ENCODE peak calls at places on chromosomes 1 and 21, in six cellular contexts. H, I, P, Y, T and W are unnamed samples.

GRCh38 chr1:87134625-87135024 is 194.1 kb upstream of the LMO4 start:
- DNase-seq in H (no peak), I (no peak), P (no peak), Y (no peak), T (no peak), W (no peak)

GRCh38 chr1:78491311-78492071 is 717 bp downstream of the PTGFR start:
- DNase-seq in H (peak), I (peak), P (no peak), Y (peak), T (peak), W (peak)

GRCh38 chr1:87712261-87712674 is 383.6 kb downstream of the LMO4 start:
- DNase-seq in H (no peak), I (no peak), P (no peak), Y (no peak), T (peak), W (no peak)

GRCh38 chr21:43699933-43700599 is 18.9 kb upstream of the PDXK start:
- DNase-seq in H (no peak), I (no peak), P (no peak), Y (no peak), T (no peak), W (no peak)

GRCh38 chr1:84166797-84167196 is 22.7 kb downstream of the PRKACB start:
- DNase-seq in H (no peak), I (no peak), P (no peak), Y (no peak), T (no peak), W (no peak)

GRCh38 chr1:19804786-19805390 is 5.2 kb upstream of the TMCO4 start:
- DNase-seq in H (no peak), I (no peak), P (no peak), Y (no peak), T (no peak), W (no peak)

GRCh38 chr1:7940745-7941436 is at the start of gene TNFRSF9:
- DNase-seq in H (peak), I (peak), P (no peak), Y (no peak), T (peak), W (no peak)

GRCh38 chr1:43541721-43542401 is 11.2 kb downstream of the PTPRF start:
- DNase-seq in H (no peak), I (no peak), P (no peak), Y (no peak), T (no peak), W (no peak)

GRCh38 chr1:99326215-99326949 is 62.1 kb downstream of the PLPPR4 start:
- DNase-seq in H (no peak), I (no peak), P (no peak), Y (no peak), T (no peak), W (no peak)

GRCh38 chr1:101843160-101843559 is 153.6 kb downstream of the OLFM3 start:
- DNase-seq in H (no peak), I (no peak), P (peak), Y (no peak), T (no peak), W (peak)

GRCh38 chr1:26705788-26706237 is 10.0 kb downstream of the ARID1A start:
- DNase-seq in H (peak), I (peak), P (no peak), Y (no peak), T (no peak), W (no peak)

GRCh38 chr1:161721738-161722343 is 497 bp downstream of the FCRLB start:
- DNase-seq in H (peak), I (peak), P (no peak), Y (no peak), T (peak), W (no peak)

GRCh38 chr1:42439940-42440339 is 15.9 kb downstream of the ZMYND12 start:
- DNase-seq in H (peak), I (no peak), P (no peak), Y (no peak), T (no peak), W (no peak)

GRCh38 chr21:44911384-44912157 is 9.1 kb downstream of the ITGB2 start:
- DNase-seq in H (no peak), I (no peak), P (no peak), Y (no peak), T (no peak), W (no peak)

GRCh38 chr1:197553281-197553680 is 222.0 kb downstream of the DENND1B start:
- DNase-seq in H (no peak), I (no peak), P (no peak), Y (no peak), T (no peak), W (no peak)

GRCh38 chr1:145962157-145963102 is 1.9 kb downstream of the ANKRD34A start:
- DNase-seq in H (no peak), I (peak), P (no peak), Y (no peak), T (no peak), W (no peak)

GRCh38 chr1:44616991-44617702 is 57.1 kb downstream of the TMEM53 start:
- DNase-seq in H (peak), I (peak), P (no peak), Y (no peak), T (no peak), W (no peak)

GRCh38 chr1:165354739-165355138 is 1.8 kb downstream of the LMX1A start:
- DNase-seq in H (no peak), I (no peak), P (no peak), Y (no peak), T (no peak), W (no peak)

GRCh38 chr1:100793661-100794060 is 74.1 kb downstream of the VCAM1 start:
- DNase-seq in H (no peak), I (no peak), P (no peak), Y (no peak), T (no peak), W (no peak)

GRCh38 chr1:208820600-208821232 is 576.5 kb upstream of the PLXNA2 start:
- DNase-seq in H (no peak), I (no peak), P (no peak), Y (no peak), T (no peak), W (no peak)

GRCh38 chr1:50103615-50104081 is 5.1 kb upstream of the ELAVL4 start:
- DNase-seq in H (no peak), I (no peak), P (no peak), Y (no peak), T (no peak), W (no peak)

GRCh38 chr1:208243522-208243850 is 698 bp downstream of the PLXNA2 start:
- DNase-seq in H (no peak), I (no peak), P (no peak), Y (no peak), T (no peak), W (no peak)

GRCh38 chr21:30710499-30710898 is 8.1 kb downstream of the KRTAP21-3 start:
- DNase-seq in H (no peak), I (no peak), P (no peak), Y (no peak), T (peak), W (no peak)

GRCh38 chr1:53344921-53345838 is 17.3 kb upstream of the LRP8 start:
- DNase-seq in H (no peak), I (no peak), P (no peak), Y (no peak), T (no peak), W (peak)

GRCh38 chr1:88088481-88088880 is 595.6 kb upstream of the PKN2 start:
- DNase-seq in H (no peak), I (no peak), P (no peak), Y (no peak), T (no peak), W (peak)

DNA sequence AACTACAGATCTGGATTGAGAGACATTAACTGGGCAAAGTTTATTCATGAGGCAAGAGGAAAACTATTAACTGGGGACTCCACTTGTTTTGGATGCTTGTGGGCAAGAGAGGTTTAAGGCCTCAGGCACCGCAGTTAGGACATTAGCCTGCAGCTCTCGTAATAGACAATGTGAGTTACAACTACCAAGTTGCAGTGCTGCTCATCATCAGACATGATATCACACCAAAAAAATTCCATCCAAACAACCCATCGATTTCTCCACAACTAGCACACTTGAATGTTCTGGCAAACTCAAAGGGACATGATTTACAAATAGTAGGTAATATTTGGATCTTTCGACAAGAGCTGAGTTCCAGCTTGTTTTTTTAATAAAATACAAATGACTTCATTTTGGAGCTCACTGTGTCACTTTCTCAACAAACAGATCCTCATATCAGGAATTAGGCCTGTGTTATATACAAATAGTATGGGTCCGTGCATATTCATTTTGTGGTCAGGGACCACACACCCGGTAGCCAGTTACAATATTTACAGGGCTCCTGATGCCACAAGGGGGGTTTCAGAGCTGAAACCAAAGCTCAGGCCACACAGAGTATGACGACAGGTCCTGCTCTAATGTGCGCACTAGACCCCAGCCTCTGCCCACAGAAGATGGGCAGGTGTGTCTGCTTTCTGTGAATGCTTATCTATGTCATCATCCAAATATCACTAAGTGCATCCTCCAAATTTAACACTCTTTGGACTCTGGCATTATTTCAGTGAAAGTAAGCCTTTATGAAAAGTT is 128.0 kb downstream of the TGFBR3 start:
- DNase-seq in H (peak), I (peak), P (no peak), Y (no peak), T (no peak), W (no peak)
- H4K91ac ChIP-seq in H (no peak), I (no peak), P (no peak), Y (no peak), T (no peak), W (no peak)

DNA sequence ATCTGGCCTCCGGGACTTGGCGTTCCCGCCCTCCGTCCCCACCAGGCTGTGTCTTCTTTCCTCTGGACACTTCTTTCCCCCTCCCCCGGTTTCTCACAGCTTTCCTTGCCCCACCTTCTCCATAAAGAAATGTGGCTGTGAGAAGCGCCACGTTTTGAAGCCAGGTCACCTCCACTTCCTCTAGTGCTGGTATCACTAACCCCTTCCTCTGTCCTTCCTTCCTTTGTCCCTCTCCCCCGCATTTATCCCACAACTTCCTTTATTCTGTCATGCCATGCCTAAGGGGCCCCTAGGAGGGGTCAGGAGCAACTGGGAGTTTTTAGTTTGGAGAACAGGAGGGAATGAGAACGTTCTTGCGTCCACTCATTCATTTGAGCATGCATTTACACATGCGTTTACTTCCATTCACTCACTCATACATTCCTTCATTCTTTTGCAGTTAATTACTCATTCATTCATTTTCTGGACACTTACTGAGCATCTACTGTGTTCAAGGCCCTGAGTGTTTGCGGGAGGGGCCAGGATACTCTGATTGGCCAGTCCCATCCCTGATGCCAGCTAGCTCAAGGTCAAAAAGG is 5.0 kb upstream of the ACOT11 start:
- DNase-seq in H (peak), I (peak), P (no peak), Y (no peak), T (peak), W (no peak)
- H3K4me2 ChIP-seq in H (peak), I (peak), P (peak), Y (peak), T (peak), W (peak)

GRCh38 chr1:213464786-213465460 is 413.9 kb downstream of the RPS6KC1 start:
- DNase-seq in H (no peak), I (no peak), P (no peak), Y (no peak), T (peak), W (no peak)

GRCh38 chr1:213466578-213466977 is 415.5 kb downstream of the RPS6KC1 start:
- DNase-seq in H (no peak), I (no peak), P (no peak), Y (no peak), T (peak), W (no peak)
- H4K91ac ChIP-seq in H (no peak), I (no peak), P (no peak), Y (no peak), T (no peak), W (no peak)

GRCh38 chr1:14524816-14525215 is 73.7 kb upstream of the KAZN start:
- DNase-seq in H (no peak), I (no peak), P (no peak), Y (no peak), T (no peak), W (no peak)

GRCh38 chr1:14520514-14521163 is 77.8 kb upstream of the KAZN start:
- DNase-seq in H (no peak), I (no peak), P (no peak), Y (no peak), T (no peak), W (no peak)

GRCh38 chr1:14522331-14523241 is 75.9 kb upstream of the KAZN start:
- DNase-seq in H (peak), I (no peak), P (no peak), Y (no peak), T (peak), W (peak)

GRCh38 chr1:14519976-14520375 is 78.5 kb upstream of the KAZN start:
- DNase-seq in H (peak), I (no peak), P (no peak), Y (no peak), T (no peak), W (no peak)

DNA sequence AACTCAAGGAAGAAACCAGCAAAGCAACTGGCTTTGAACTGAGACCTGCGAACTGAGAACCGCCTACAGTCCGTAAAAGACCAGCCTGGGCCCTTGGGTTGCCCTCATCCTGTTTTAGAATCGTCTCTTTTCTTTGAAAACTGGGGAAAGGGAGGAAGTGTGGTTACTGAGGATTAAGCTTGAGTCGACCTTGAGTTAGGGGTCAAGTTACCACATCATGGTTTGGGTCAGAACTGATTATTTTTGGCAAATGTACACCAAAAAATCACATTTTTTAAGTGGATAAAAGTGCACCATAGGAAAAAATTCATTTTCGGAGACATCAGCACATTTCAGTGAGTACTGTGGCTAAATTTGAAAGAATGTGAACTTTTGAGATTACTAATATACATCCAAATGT is 76.9 kb upstream of the KAZN start:
- DNase-seq in H (no peak), I (no peak), P (no peak), Y (no peak), T (no peak), W (no peak)
- H3K4me2 ChIP-seq in H (no peak), I (no peak), P (no peak), Y (no peak), T (no peak), W (no peak)

DNA sequence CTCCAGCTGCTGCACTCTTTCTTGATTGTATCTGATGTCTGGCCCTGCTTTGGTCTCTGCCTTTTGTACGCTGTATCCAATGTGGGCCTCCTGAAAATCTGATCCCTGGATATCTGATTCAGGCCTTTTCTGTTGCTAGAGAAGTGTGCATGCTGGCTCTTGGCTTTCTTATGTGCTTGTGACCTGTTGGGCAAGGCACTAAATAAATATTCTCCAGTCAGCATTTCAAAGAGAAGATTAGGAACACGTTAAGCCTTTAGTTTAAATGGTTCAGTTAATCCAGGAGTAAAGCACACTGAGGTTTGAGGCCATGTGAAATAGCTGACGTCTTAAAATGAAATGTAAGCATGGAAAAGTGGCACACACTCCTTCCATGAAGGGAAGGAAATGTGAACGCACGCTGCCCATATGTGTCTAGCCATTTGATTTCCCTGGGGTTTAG is 9.3 kb upstream of the F3 start:
- DNase-seq in H (no peak), I (peak), P (no peak), Y (no peak), T (no peak), W (no peak)
- H4K91ac ChIP-seq in H (peak), I (no peak), P (no peak), Y (no peak), T (peak), W (no peak)

GRCh38 chr1:32220746-32221580 is 1.2 kb downstream of the TMEM234 start:
- DNase-seq in H (no peak), I (no peak), P (no peak), Y (no peak), T (no peak), W (no peak)

GRCh38 chr1:32221980-32222751 is at the start of the genes EIF3I and TMEM234:
- DNase-seq in H (peak), I (peak), P (no peak), Y (peak), T (peak), W (peak)

GRCh38 chr1:32221581-32221979 is 573 bp downstream of the TMEM234 start:
- DNase-seq in H (no peak), I (peak), P (no peak), Y (no peak), T (no peak), W (no peak)

GRCh38 chr1:32215629-32216505 is 6.3 kb downstream of the TMEM234 start:
- DNase-seq in H (peak), I (peak), P (no peak), Y (no peak), T (peak), W (peak)

DNA sequence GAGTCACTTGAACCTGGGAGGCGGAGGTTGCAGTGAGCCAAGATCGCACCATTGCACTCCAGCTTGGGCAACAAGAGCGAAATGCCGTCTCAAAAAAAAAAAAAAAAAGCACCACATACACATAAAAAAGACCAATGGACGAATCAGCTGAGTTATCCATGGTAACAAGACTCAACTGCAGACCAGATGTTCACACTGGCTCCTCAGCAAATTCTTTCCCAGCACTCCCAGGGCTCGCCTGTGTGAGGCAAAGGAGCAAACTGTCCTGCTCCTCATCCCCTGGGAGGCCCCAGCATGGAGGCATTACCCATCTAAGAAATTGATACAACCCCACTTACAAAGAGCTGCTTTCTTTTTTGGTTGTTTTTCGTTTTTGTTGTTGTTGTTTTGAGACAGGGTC is 3.1 kb downstream of the TMEM234 start:
- DNase-seq in H (peak), I (peak), P (no peak), Y (no peak), T (no peak), W (no peak)
- H3K4me2 ChIP-seq in H (no peak), I (no peak), P (no peak), Y (no peak), T (no peak), W (no peak)

DNA sequence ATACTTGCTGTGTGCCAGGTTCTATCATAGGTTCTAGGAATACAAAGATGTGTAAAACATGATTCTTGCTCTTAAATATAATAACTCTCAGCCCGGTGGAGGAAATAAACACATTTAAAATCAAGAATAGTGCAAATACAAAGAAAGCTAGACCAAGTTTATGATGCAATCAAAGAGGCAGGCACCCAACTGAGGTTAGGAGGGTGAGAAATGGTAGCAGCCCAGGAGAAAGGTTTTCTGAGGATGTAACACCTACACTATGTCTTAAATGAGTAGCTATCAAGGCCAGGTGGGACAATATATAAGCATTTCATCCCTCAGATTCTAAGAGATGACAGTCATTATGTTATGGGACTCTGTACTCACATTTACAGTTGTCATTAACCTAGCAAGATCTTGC is 9.7 kb upstream of the PIGC start:
- DNase-seq in H (no peak), I (no peak), P (no peak), Y (no peak), T (no peak), W (no peak)
- H4K91ac ChIP-seq in H (no peak), I (no peak), P (no peak), Y (no peak), T (peak), W (no peak)

GRCh38 chr1:36122463-36123025 is 2.5 kb downstream of the COL8A2 start:
- DNase-seq in H (no peak), I (no peak), P (no peak), Y (no peak), T (no peak), W (no peak)
- H3K4me2 ChIP-seq in H (no peak), I (no peak), P (no peak), Y (no peak), T (no peak), W (no peak)